ENCODE peak calls at places on chromosomes 7 and 10, in seven cellular contexts. One of them, this sample, is unnamed.

GRCh38 chr10:71433983-71434744 is 37.4 kb downstream of the CDH23 start:
- DNase-seq in upper lobe of left lung: no peak
- DNase-seq in heart left ventricle: no peak
- DNase-seq in ascending aorta: no peak
- DNase-seq in tibial artery: no peak
- DNase-seq in mucosa of descending colon: no peak
- DNase-seq in IMR-90: no peak
- DNase-seq in this sample: no peak

GRCh38 chr7:105643384-105643783 is 62.1 kb upstream of the EFCAB10 start:
- DNase-seq in mucosa of descending colon: no peak
- DNase-seq in ascending aorta: no peak
- DNase-seq in heart left ventricle: peak; percentile 82
- DNase-seq in upper lobe of left lung: peak; percentile 57
- DNase-seq in tibial artery: no peak
- DNase-seq in IMR-90: no peak
- DNase-seq in this sample: no peak

GRCh38 chr10:3723706-3724225 is 61.2 kb downstream of the KLF6 start:
- DNase-seq in upper lobe of left lung: no peak
- DNase-seq in heart left ventricle: no peak
- DNase-seq in tibial artery: no peak
- DNase-seq in IMR-90: no peak
- DNase-seq in mucosa of descending colon: no peak
- DNase-seq in ascending aorta: no peak
- DNase-seq in this sample: peak; percentile 26

GRCh38 chr10:77680811-77681210 is 43.2 kb upstream of the KCNMA1 start:
- DNase-seq in ascending aorta: no peak
- DNase-seq in heart left ventricle: no peak
- DNase-seq in upper lobe of left lung: peak; percentile 57
- DNase-seq in tibial artery: no peak
- DNase-seq in IMR-90: no peak
- DNase-seq in mucosa of descending colon: no peak
- DNase-seq in this sample: no peak

GRCh38 chr7:46285856-46286255 is 364.8 kb upstream of the IGFBP3 start:
- DNase-seq in ascending aorta: no peak
- DNase-seq in upper lobe of left lung: no peak
- DNase-seq in mucosa of descending colon: no peak
- DNase-seq in heart left ventricle: no peak
- DNase-seq in tibial artery: no peak
- DNase-seq in IMR-90: peak; percentile 30
- DNase-seq in this sample: no peak

GRCh38 chr10:131869344-131869743 is 31.5 kb upstream of the PPP2R2D start:
- DNase-seq in heart left ventricle: no peak
- DNase-seq in IMR-90: no peak
- DNase-seq in mucosa of descending colon: no peak
- DNase-seq in ascending aorta: no peak
- DNase-seq in tibial artery: no peak
- DNase-seq in upper lobe of left lung: no peak
- DNase-seq in this sample: no peak

GRCh38 chr7:47400741-47401206 is 181.1 kb downstream of the TNS3 start:
- DNase-seq in upper lobe of left lung: peak; percentile 69
- DNase-seq in IMR-90: no peak
- DNase-seq in mucosa of descending colon: no peak
- DNase-seq in ascending aorta: no peak
- DNase-seq in tibial artery: peak; percentile 45
- DNase-seq in heart left ventricle: no peak
- DNase-seq in this sample: no peak

GRCh38 chr10:59397971-59398370 is 35.6 kb upstream of the FAM13C start:
- DNase-seq in tibial artery: no peak
- DNase-seq in ascending aorta: no peak
- DNase-seq in IMR-90: peak; percentile 72
- DNase-seq in mucosa of descending colon: no peak
- DNase-seq in heart left ventricle: no peak
- DNase-seq in upper lobe of left lung: no peak
- DNase-seq in this sample: no peak

GRCh38 chr7:101902680-101903504 is 85.5 kb downstream of the CUX1 start:
- DNase-seq in tibial artery: no peak
- DNase-seq in heart left ventricle: no peak
- DNase-seq in ascending aorta: no peak
- DNase-seq in mucosa of descending colon: no peak
- DNase-seq in upper lobe of left lung: no peak
- DNase-seq in IMR-90: no peak
- DNase-seq in this sample: no peak

GRCh38 chr10:102673961-102674511 is 29.8 kb downstream of the TRIM8 start:
- DNase-seq in upper lobe of left lung: no peak
- DNase-seq in IMR-90: peak; percentile 75
- DNase-seq in ascending aorta: peak; percentile 31
- DNase-seq in tibial artery: peak; percentile 90
- DNase-seq in mucosa of descending colon: no peak
- DNase-seq in heart left ventricle: peak; percentile 83
- DNase-seq in this sample: no peak

GRCh38 chr10:86265236-86265876 is 101.2 kb downstream of the GRID1 start:
- DNase-seq in mucosa of descending colon: no peak
- DNase-seq in upper lobe of left lung: no peak
- DNase-seq in tibial artery: peak; percentile 24
- DNase-seq in ascending aorta: no peak
- DNase-seq in IMR-90: no peak
- DNase-seq in heart left ventricle: no peak
- DNase-seq in this sample: no peak

GRCh38 chr10:95221124-95221523 is 27.1 kb downstream of the ACSM6 start:
- DNase-seq in IMR-90: peak; percentile 44
- DNase-seq in tibial artery: no peak
- DNase-seq in upper lobe of left lung: no peak
- DNase-seq in ascending aorta: no peak
- DNase-seq in heart left ventricle: no peak
- DNase-seq in mucosa of descending colon: no peak
- DNase-seq in this sample: no peak

GRCh38 chr7:77684030-77684429 is 12.2 kb upstream of the RSBN1L start:
- DNase-seq in heart left ventricle: peak; percentile 49
- DNase-seq in upper lobe of left lung: no peak
- DNase-seq in tibial artery: peak; percentile 73
- DNase-seq in mucosa of descending colon: no peak
- DNase-seq in ascending aorta: no peak
- DNase-seq in IMR-90: peak; percentile 70
- DNase-seq in this sample: no peak

GRCh38 chr10:28548781-28549498 is 16.0 kb downstream of the WAC start:
- DNase-seq in mucosa of descending colon: no peak
- DNase-seq in heart left ventricle: no peak
- DNase-seq in tibial artery: no peak
- DNase-seq in ascending aorta: no peak
- DNase-seq in IMR-90: no peak
- DNase-seq in upper lobe of left lung: no peak
- DNase-seq in this sample: no peak

GRCh38 chr10:119028900-119029612 is 458 bp upstream of the NANOS1 start:
- DNase-seq in heart left ventricle: peak; percentile 92
- DNase-seq in IMR-90: peak; percentile 81
- DNase-seq in mucosa of descending colon: peak; percentile 87
- DNase-seq in ascending aorta: no peak
- DNase-seq in upper lobe of left lung: peak; percentile 97
- DNase-seq in tibial artery: peak; percentile 88
- DNase-seq in this sample: peak; percentile 29
- TF ChIP-seq CTCF in heart left ventricle: peak; percentile 35
- TF ChIP-seq CTCF in IMR-90: peak; percentile 26
- TF ChIP-seq CTCF in mucosa of descending colon: peak; percentile 24
- TF ChIP-seq CTCF in ascending aorta: no peak
- TF ChIP-seq CTCF in upper lobe of left lung: no peak
- TF ChIP-seq CTCF in tibial artery: peak; percentile 16
- TF ChIP-seq CTCF in this sample: peak; percentile 4

DNA sequence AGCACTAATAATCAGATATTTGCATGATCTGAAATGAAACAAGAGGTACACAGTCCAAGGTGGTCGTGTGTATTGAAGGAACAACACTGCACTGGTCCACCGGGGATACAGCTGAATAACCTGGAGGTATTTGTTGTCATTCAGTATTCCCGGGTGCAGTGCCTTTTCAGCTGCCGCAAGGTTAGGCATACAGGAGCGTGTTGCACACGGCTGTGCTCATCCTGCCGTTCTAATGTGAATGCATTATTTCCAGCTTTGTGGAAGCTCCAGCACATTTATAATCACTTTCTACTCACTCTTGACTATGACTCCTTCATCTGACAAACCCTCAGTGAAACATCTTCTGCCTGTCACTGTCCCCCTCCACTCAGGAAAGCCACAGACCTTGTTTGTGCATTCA is 377.8 kb downstream of the GFRA1 start:
- DNase-seq in mucosa of descending colon: no peak
- DNase-seq in heart left ventricle: no peak
- DNase-seq in tibial artery: no peak
- DNase-seq in upper lobe of left lung: no peak
- DNase-seq in ascending aorta: no peak
- DNase-seq in IMR-90: no peak
- DNase-seq in this sample: no peak
- H3K4me3 ChIP-seq in mucosa of descending colon: no peak overlapping the region
- H3K4me3 ChIP-seq in heart left ventricle: no peak overlapping the region
- H3K4me3 ChIP-seq in tibial artery: no peak overlapping the region
- H3K4me3 ChIP-seq in upper lobe of left lung: no peak overlapping the region
- H3K4me3 ChIP-seq in ascending aorta: no peak overlapping the region
- H3K4me3 ChIP-seq in IMR-90: no peak overlapping the region
- H3K4me3 ChIP-seq in this sample: no peak overlapping the region

DNA sequence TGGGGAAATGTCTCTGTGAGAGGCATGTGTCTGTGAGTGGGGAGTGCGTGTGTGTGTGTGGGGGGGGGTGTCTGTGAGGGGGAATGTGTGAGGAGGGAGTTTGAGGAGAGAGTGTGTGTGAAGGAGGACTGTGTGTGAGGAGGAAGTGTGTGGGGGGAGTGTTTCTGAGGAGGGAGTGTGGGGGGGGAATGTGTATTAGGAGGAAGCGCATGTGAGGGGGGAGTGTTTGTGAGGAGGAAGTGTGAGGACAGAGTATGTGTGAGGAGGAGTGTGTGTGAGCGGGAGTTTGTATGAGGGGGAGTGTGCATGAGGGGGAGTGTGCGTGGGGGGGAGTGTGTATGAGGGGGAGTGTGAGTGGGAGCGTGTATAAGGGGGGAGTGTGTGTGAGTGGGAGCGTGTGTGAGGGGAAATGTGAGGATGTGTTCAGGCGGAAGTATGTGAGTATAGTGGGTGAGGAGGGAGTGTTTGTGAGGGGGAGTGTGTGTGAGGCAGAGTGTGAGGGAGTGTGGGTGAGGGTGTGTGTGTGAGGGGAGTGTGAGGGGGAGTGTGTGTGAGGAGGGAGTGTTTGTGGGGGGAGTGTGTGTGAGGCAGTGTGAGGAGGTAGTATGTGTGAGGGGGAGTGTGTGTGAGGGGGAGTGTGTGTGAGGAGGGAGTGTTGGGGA is 21.8 kb upstream of the PTPRN2 start:
- DNase-seq in heart left ventricle: no peak
- DNase-seq in tibial artery: no peak
- DNase-seq in ascending aorta: no peak
- DNase-seq in upper lobe of left lung: no peak
- DNase-seq in mucosa of descending colon: no peak
- DNase-seq in IMR-90: no peak
- DNase-seq in this sample: no peak
- H3K36me3 ChIP-seq in heart left ventricle: no peaks in the 10 kb centered on the region
- H3K36me3 ChIP-seq in tibial artery: no peaks in the 10 kb centered on the region
- H3K36me3 ChIP-seq in ascending aorta: no peaks in the 10 kb centered on the region
- H3K36me3 ChIP-seq in upper lobe of left lung: no peaks in the 10 kb centered on the region
- H3K36me3 ChIP-seq in mucosa of descending colon: no peaks in the 10 kb centered on the region
- H3K36me3 ChIP-seq in IMR-90: peaks cover 3% of the 10 kb centered on the region
- H3K36me3 ChIP-seq in this sample: no peaks in the 10 kb centered on the region

GRCh38 chr7:51251292-51251691 is 65.3 kb downstream of the COBL start:
- DNase-seq in heart left ventricle: no peak
- DNase-seq in upper lobe of left lung: no peak
- DNase-seq in mucosa of descending colon: peak; percentile 45
- DNase-seq in ascending aorta: no peak
- DNase-seq in tibial artery: no peak
- DNase-seq in IMR-90: no peak
- DNase-seq in this sample: no peak

GRCh38 chr7:51250517-51250916 is 66.1 kb downstream of the COBL start:
- DNase-seq in upper lobe of left lung: no peak
- DNase-seq in IMR-90: no peak
- DNase-seq in heart left ventricle: no peak
- DNase-seq in mucosa of descending colon: no peak
- DNase-seq in ascending aorta: no peak
- DNase-seq in tibial artery: no peak
- DNase-seq in this sample: no peak

GRCh38 chr7:51255536-51256243 is 60.9 kb downstream of the COBL start:
- DNase-seq in upper lobe of left lung: no peak
- DNase-seq in IMR-90: no peak
- DNase-seq in tibial artery: no peak
- DNase-seq in ascending aorta: no peak
- DNase-seq in mucosa of descending colon: no peak
- DNase-seq in heart left ventricle: no peak
- DNase-seq in this sample: no peak

GRCh38 chr7:51255050-51255449 is 61.6 kb downstream of the COBL start:
- DNase-seq in ascending aorta: no peak
- DNase-seq in heart left ventricle: no peak
- DNase-seq in IMR-90: no peak
- DNase-seq in mucosa of descending colon: no peak
- DNase-seq in tibial artery: no peak
- DNase-seq in upper lobe of left lung: no peak
- DNase-seq in this sample: no peak

GRCh38 chr7:51253157-51253556 is 63.5 kb downstream of the COBL start:
- DNase-seq in heart left ventricle: no peak
- DNase-seq in ascending aorta: no peak
- DNase-seq in IMR-90: no peak
- DNase-seq in upper lobe of left lung: no peak
- DNase-seq in tibial artery: no peak
- DNase-seq in mucosa of descending colon: no peak
- DNase-seq in this sample: no peak
- TF ChIP-seq CTCF in heart left ventricle: peak; percentile 7
- TF ChIP-seq CTCF in ascending aorta: no peak
- TF ChIP-seq CTCF in IMR-90: no peak
- TF ChIP-seq CTCF in upper lobe of left lung: no peak
- TF ChIP-seq CTCF in tibial artery: no peak
- TF ChIP-seq CTCF in mucosa of descending colon: no peak
- TF ChIP-seq CTCF in this sample: no peak

GRCh38 chr10:34464000-34464399 is 351.1 kb downstream of the PARD3 start:
- DNase-seq in IMR-90: no peak
- DNase-seq in ascending aorta: no peak
- DNase-seq in upper lobe of left lung: no peak
- DNase-seq in heart left ventricle: no peak
- DNase-seq in mucosa of descending colon: no peak
- DNase-seq in tibial artery: no peak
- DNase-seq in this sample: no peak

GRCh38 chr10:34467364-34467763 is 347.7 kb downstream of the PARD3 start:
- DNase-seq in upper lobe of left lung: no peak
- DNase-seq in tibial artery: no peak
- DNase-seq in mucosa of descending colon: no peak
- DNase-seq in heart left ventricle: no peak
- DNase-seq in IMR-90: no peak
- DNase-seq in ascending aorta: no peak
- DNase-seq in this sample: no peak

GRCh38 chr10:34467902-34468301 is 347.2 kb downstream of the PARD3 start:
- DNase-seq in mucosa of descending colon: no peak
- DNase-seq in heart left ventricle: no peak
- DNase-seq in tibial artery: no peak
- DNase-seq in ascending aorta: no peak
- DNase-seq in upper lobe of left lung: no peak
- DNase-seq in IMR-90: no peak
- DNase-seq in this sample: no peak

GRCh38 chr10:34462993-34463392 is 352.1 kb downstream of the PARD3 start:
- DNase-seq in tibial artery: no peak
- DNase-seq in IMR-90: no peak
- DNase-seq in mucosa of descending colon: no peak
- DNase-seq in upper lobe of left lung: no peak
- DNase-seq in heart left ventricle: no peak
- DNase-seq in ascending aorta: no peak
- DNase-seq in this sample: no peak
- H3K4me3 ChIP-seq in tibial artery: no peak overlapping the region
- H3K4me3 ChIP-seq in IMR-90: no peak overlapping the region
- H3K4me3 ChIP-seq in mucosa of descending colon: no peak overlapping the region
- H3K4me3 ChIP-seq in upper lobe of left lung: no peak overlapping the region
- H3K4me3 ChIP-seq in heart left ventricle: no peak overlapping the region
- H3K4me3 ChIP-seq in ascending aorta: no peak overlapping the region
- H3K4me3 ChIP-seq in this sample: no peak overlapping the region

This sample was measured in BJ.